ENCODE peak calls at places on chromosomes 1 and 21, in four cellular contexts. J, Y, E and T are unnamed samples.

GRCh38 chr1:52436817-52437216 is 32.4 kb downstream of the PRPF38A start:
- DNase-seq in J (no peak), Y (no peak), E (no peak), T (no peak)

GRCh38 chr1:24018611-24019580 is 38.8 kb upstream of the SRSF10 start:
- DNase-seq in J (peak; percentile 100), Y (peak; percentile 100), E (peak; percentile 99), T (peak; percentile 100)

GRCh38 chr1:61960999-61961398 is 218.7 kb downstream of the PATJ start:
- DNase-seq in J (no peak), Y (no peak), E (no peak), T (no peak)

GRCh38 chr1:39845569-39846566 is 37.4 kb downstream of the TRIT1 start:
- DNase-seq in J (peak; percentile 76), Y (peak; percentile 92), E (peak; percentile 75), T (peak; percentile 95)

GRCh38 chr1:201191723-201192477 is 1.3 kb downstream of the IGFN1 start:
- DNase-seq in J (no peak), Y (peak; percentile 51), E (no peak), T (peak; percentile 51)

GRCh38 chr1:118300808-118301207 is 115.8 kb upstream of the SPAG17 start:
- DNase-seq in J (no peak), Y (no peak), E (no peak), T (no peak)

GRCh38 chr1:33334081-33334552 is 13.2 kb upstream of the A3GALT2 start:
- DNase-seq in J (no peak), Y (peak; percentile 80), E (peak; percentile 89), T (peak; percentile 52)

GRCh38 chr21:44628707-44629391 is 2.0 kb downstream of the KRTAP10-9 start:
- DNase-seq in J (no peak), Y (no peak), E (no peak), T (no peak)

GRCh38 chr1:26482921-26483320 is 10.7 kb downstream of the HMGN2 start:
- DNase-seq in J (no peak), Y (no peak), E (no peak), T (peak; percentile 36)

GRCh38 chr1:31122101-31122735 is 56.7 kb upstream of the PUM1 start:
- DNase-seq in J (no peak), Y (no peak), E (no peak), T (no peak)

GRCh38 chr1:99264201-99265021 is at the start of gene PLPPR4:
- DNase-seq in J (no peak), Y (peak; percentile 11), E (peak; percentile 33), T (peak; percentile 4)

GRCh38 chr21:29077651-29078090 is 4.2 kb upstream of the CCT8 start:
- DNase-seq in J (no peak), Y (peak; percentile 46), E (no peak), T (peak; percentile 49)

GRCh38 chr1:27527223-27527856 is 37.4 kb upstream of the WASF2 start:
- DNase-seq in J (no peak), Y (peak; percentile 62), E (no peak), T (no peak)

GRCh38 chr1:203095061-203095690 is 9.4 kb upstream of the MYOG start:
- DNase-seq in J (no peak), Y (no peak), E (no peak), T (no peak)

GRCh38 chr1:7595338-7595737 is 175.8 kb upstream of the VAMP3 start:
- DNase-seq in J (no peak), Y (no peak), E (peak; percentile 7), T (no peak)

GRCh38 chr1:154329152-154329521 is 3.8 kb downstream of the ATP8B2 start:
- DNase-seq in J (peak; percentile 67), Y (no peak), E (no peak), T (no peak)

GRCh38 chr1:179706339-179706941 is 36.7 kb upstream of the FAM163A start:
- DNase-seq in J (peak; percentile 53), Y (peak; percentile 83), E (no peak), T (peak; percentile 85)

GRCh38 chr1:34476371-34476770 is 278.5 kb upstream of the GJB5 start:
- DNase-seq in J (no peak), Y (no peak), E (no peak), T (no peak)

GRCh38 chr1:230548357-230548756 is 93.9 kb upstream of the COG2 start:
- DNase-seq in J (no peak), Y (no peak), E (no peak), T (no peak)

GRCh38 chr1:41855713-41856112 is 63.0 kb downstream of the HIVEP3 start:
- DNase-seq in J (no peak), Y (no peak), E (no peak), T (no peak)

GRCh38 chr1:179079113-179079761 is 2.6 kb upstream of the TOR3A start:
- DNase-seq in J (peak; percentile 70), Y (peak; percentile 89), E (peak; percentile 60), T (peak; percentile 89)

GRCh38 chr1:164723296-164723731 is 164.3 kb downstream of the PBX1 start:
- DNase-seq in J (no peak), Y (no peak), E (no peak), T (no peak)

GRCh38 chr1:91148641-91149069 is 126.8 kb upstream of the ZNF644 start:
- DNase-seq in J (no peak), Y (no peak), E (peak; percentile 45), T (no peak)

GRCh38 chr1:148318900-148319242 is 164.2 kb downstream of the PPIAL4G start:
- DNase-seq in J (no peak), Y (no peak), E (no peak), T (no peak)
- H3K4me3 ChIP-seq in J (no peak overlapping the region), Y (no peak overlapping the region), E (no peak overlapping the region), T (no peak overlapping the region)

DNA sequence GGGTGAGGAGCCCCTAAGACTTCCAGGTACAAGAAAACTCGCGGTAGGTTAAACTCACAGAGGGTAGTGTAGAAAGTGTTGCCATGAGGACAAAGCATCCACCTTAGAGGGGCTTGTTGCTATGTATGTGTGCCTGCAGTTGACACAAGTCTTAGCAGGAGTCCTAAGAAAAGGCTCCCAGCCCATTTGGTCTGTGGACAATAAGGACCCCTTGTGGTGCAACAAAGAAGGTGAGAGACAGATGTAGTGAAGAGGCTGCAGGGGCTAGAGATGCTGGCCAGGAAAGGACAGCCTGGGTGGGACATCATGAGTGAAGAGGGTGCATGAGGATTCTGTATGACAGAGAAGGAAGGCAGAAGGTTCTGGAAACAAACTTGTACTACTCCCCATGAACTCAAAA is 36.3 kb upstream of the IL10 start:
- DNase-seq in J (peak; percentile 19), Y (peak; percentile 66), E (no peak), T (peak; percentile 73)
- TF ChIP-seq CTCF in J (peak; percentile 53), Y (peak; percentile 52), E (peak; percentile 25), T (peak; percentile 57)

GRCh38 chr1:167770127-167770526 is 48.3 kb downstream of the MPZL1 start:
- DNase-seq in J (no peak), Y (no peak), E (no peak), T (no peak)
- H3K4me3 ChIP-seq in J (no peak overlapping the region), Y (no peak overlapping the region), E (no peak overlapping the region), T (no peak overlapping the region)

DNA sequence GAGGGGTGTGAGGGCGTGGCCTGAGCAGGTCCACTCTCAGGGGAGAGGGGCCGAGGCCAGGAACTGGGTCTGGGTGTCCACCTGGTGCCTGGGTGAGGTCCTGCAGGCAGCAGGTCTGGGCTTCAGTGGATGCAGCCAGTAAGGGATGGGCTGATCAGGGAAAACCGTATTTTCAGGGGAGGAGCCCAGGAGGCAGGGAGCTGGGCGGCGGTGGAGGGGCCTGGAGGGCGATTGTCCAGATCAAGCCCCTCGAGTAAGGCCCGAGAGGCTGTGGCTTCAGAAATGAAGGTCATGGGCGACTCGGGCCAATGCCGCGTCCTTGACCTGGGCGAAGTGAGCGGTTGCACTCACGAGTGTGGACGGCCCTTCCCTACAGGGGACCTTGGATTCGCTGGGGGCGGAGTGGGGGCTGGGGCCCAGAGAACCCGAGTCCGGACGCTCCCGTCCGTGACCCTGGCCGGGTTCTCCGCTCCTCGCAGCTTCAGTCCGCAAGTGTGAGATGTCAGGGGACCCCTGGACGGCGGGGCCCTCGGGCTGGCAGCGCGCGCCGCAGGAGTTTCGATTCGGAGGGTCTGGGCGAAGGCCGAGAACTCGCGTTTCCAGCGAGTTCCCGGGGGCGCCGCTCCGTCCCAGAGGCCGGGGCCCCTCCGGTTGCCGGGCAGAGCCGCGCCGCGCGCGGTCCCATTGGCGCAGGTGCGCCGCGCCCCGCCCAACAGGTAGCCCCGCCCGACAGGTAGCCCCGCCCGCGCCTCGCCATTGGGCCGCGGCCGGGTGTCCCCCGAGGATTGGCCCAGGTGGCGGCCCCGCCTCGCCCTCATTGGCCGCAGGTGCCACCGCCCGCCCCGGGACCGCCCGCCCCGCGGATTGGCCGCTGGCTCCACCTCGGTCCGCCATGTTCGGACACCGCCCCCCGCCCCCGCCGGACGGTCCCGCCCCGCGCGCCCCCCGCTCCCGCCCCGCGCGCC is at the start of gene PRKCZ:
- DNase-seq in J (no peak), Y (peak; percentile 10), E (no peak), T (no peak)
- TF ChIP-seq CTCF in J (peak; percentile 28), Y (peak; percentile 13), E (no peak), T (peak; percentile 19)

GRCh38 chr21:37490084-37490483 is 123.5 kb downstream of the DYRK1A start:
- DNase-seq in J (no peak), Y (no peak), E (no peak), T (no peak)
- H3K4me3 ChIP-seq in J (no peak overlapping the region), Y (no peak overlapping the region), E (no peak overlapping the region), T (no peak overlapping the region)